ENCODE peak calls at places on chromosome 1, in eight cellular contexts. One of them, this sample, is unnamed.

GRCh38 chr1:217780993-217781392 is 149.8 kb downstream of the SPATA17 start:
- DNase-seq in T1000: no peak
- DNase-seq in NCI-H345: no peak
- DNase-seq in cardiac muscle cell: no peak
- DNase-seq in HT1080: no peak
- DNase-seq in NCI-H2029: no peak
- DNase-seq in body of pancreas: no peak
- DNase-seq in GM12891: no peak
- DNase-seq in this sample: no peak

GRCh38 chr1:214840366-214840765 is 237.4 kb downstream of the CENPF start:
- DNase-seq in NCI-H2029: no peak
- DNase-seq in body of pancreas: no peak
- DNase-seq in HT1080: no peak
- DNase-seq in T1000: no peak
- DNase-seq in GM12891: no peak
- DNase-seq in NCI-H345: no peak
- DNase-seq in cardiac muscle cell: no peak
- DNase-seq in this sample: no peak

GRCh38 chr1:219660666-219661463 is 48.0 kb upstream of the ZC3H11B start:
- DNase-seq in body of pancreas: peak; percentile 89
- DNase-seq in T1000: peak; percentile 56
- DNase-seq in cardiac muscle cell: peak; percentile 93
- DNase-seq in GM12891: no peak
- DNase-seq in NCI-H345: no peak
- DNase-seq in NCI-H2029: peak; percentile 54
- DNase-seq in HT1080: no peak
- DNase-seq in this sample: peak; percentile 58

GRCh38 chr1:232880354-232880753 is 70.1 kb upstream of the NTPCR start:
- DNase-seq in GM12891: no peak
- DNase-seq in cardiac muscle cell: peak; percentile 69
- DNase-seq in NCI-H345: no peak
- DNase-seq in body of pancreas: peak; percentile 42
- DNase-seq in NCI-H2029: no peak
- DNase-seq in T1000: no peak
- DNase-seq in HT1080: peak; percentile 31
- DNase-seq in this sample: peak; percentile 87

GRCh38 chr1:1310476-1311053 is 2.2 kb downstream of the PUSL1 start:
- DNase-seq in NCI-H2029: no peak
- DNase-seq in NCI-H345: no peak
- DNase-seq in GM12891: no peak
- DNase-seq in T1000: no peak
- DNase-seq in body of pancreas: no peak
- DNase-seq in HT1080: no peak
- DNase-seq in cardiac muscle cell: no peak
- DNase-seq in this sample: no peak

GRCh38 chr1:60569189-60569588 is 495.6 kb upstream of the C1orf87 start:
- DNase-seq in GM12891: no peak
- DNase-seq in NCI-H345: no peak
- DNase-seq in HT1080: no peak
- DNase-seq in body of pancreas: no peak
- DNase-seq in cardiac muscle cell: no peak
- DNase-seq in T1000: no peak
- DNase-seq in NCI-H2029: peak; percentile 16
- DNase-seq in this sample: no peak

GRCh38 chr1:20615946-20616345 is 17.3 kb upstream of the PINK1 start:
- DNase-seq in cardiac muscle cell: no peak
- DNase-seq in NCI-H2029: no peak
- DNase-seq in GM12891: no peak
- DNase-seq in body of pancreas: no peak
- DNase-seq in NCI-H345: no peak
- DNase-seq in HT1080: no peak
- DNase-seq in T1000: no peak
- DNase-seq in this sample: no peak

GRCh38 chr1:204495078-204495753 is 611 bp upstream of the PIK3C2B start:
- DNase-seq in T1000: no peak
- DNase-seq in cardiac muscle cell: no peak
- DNase-seq in NCI-H2029: no peak
- DNase-seq in NCI-H345: no peak
- DNase-seq in GM12891: no peak
- DNase-seq in HT1080: no peak
- DNase-seq in body of pancreas: no peak
- DNase-seq in this sample: no peak

GRCh38 chr1:88060112-88060673 is 623.9 kb upstream of the PKN2 start:
- DNase-seq in body of pancreas: no peak
- DNase-seq in cardiac muscle cell: no peak
- DNase-seq in T1000: no peak
- DNase-seq in HT1080: no peak
- DNase-seq in NCI-H2029: no peak
- DNase-seq in NCI-H345: no peak
- DNase-seq in GM12891: no peak
- DNase-seq in this sample: no peak

GRCh38 chr1:188128761-188129160 is 1300.0 kb downstream of the PLA2G4A start:
- DNase-seq in NCI-H2029: no peak
- DNase-seq in T1000: no peak
- DNase-seq in GM12891: no peak
- DNase-seq in HT1080: peak; percentile 3
- DNase-seq in cardiac muscle cell: no peak
- DNase-seq in NCI-H345: no peak
- DNase-seq in body of pancreas: no peak
- DNase-seq in this sample: no peak

GRCh38 chr1:235090406-235091069 is 38.1 kb downstream of the TOMM20 start:
- DNase-seq in body of pancreas: peak; percentile 61
- DNase-seq in NCI-H345: no peak
- DNase-seq in GM12891: no peak
- DNase-seq in NCI-H2029: no peak
- DNase-seq in cardiac muscle cell: peak; percentile 55
- DNase-seq in HT1080: no peak
- DNase-seq in T1000: no peak
- DNase-seq in this sample: no peak

GRCh38 chr1:156279837-156280236 is 2.8 kb downstream of the SMG5 start:
- DNase-seq in body of pancreas: no peak
- DNase-seq in GM12891: no peak
- DNase-seq in NCI-H2029: no peak
- DNase-seq in T1000: no peak
- DNase-seq in HT1080: no peak
- DNase-seq in NCI-H345: no peak
- DNase-seq in cardiac muscle cell: no peak
- DNase-seq in this sample: no peak

GRCh38 chr1:29713857-29714256 is 477.5 kb downstream of the PTPRU start:
- DNase-seq in HT1080: no peak
- DNase-seq in NCI-H2029: no peak
- DNase-seq in T1000: no peak
- DNase-seq in NCI-H345: no peak
- DNase-seq in body of pancreas: no peak
- DNase-seq in GM12891: no peak
- DNase-seq in cardiac muscle cell: no peak
- DNase-seq in this sample: no peak

GRCh38 chr1:112790920-112791722 is 76.0 kb upstream of the PPM1J start:
- DNase-seq in body of pancreas: no peak
- DNase-seq in T1000: no peak
- DNase-seq in NCI-H2029: no peak
- DNase-seq in GM12891: no peak
- DNase-seq in cardiac muscle cell: no peak
- DNase-seq in HT1080: no peak
- DNase-seq in NCI-H345: no peak
- DNase-seq in this sample: no peak

GRCh38 chr1:56799605-56800398 is 19.4 kb downstream of the FYB2 start:
- DNase-seq in body of pancreas: no peak
- DNase-seq in T1000: no peak
- DNase-seq in cardiac muscle cell: no peak
- DNase-seq in HT1080: peak; percentile 75
- DNase-seq in NCI-H2029: no peak
- DNase-seq in NCI-H345: no peak
- DNase-seq in GM12891: no peak
- DNase-seq in this sample: no peak

GRCh38 chr1:7228252-7228961 is 443.2 kb downstream of the CAMTA1 start:
- DNase-seq in HT1080: no peak
- DNase-seq in NCI-H345: no peak
- DNase-seq in body of pancreas: no peak
- DNase-seq in cardiac muscle cell: no peak
- DNase-seq in NCI-H2029: peak; percentile 23
- DNase-seq in T1000: no peak
- DNase-seq in GM12891: no peak
- DNase-seq in this sample: no peak

GRCh38 chr1:111605553-111605952 is 14.0 kb upstream of the RAP1A start:
- DNase-seq in HT1080: no peak
- DNase-seq in T1000: no peak
- DNase-seq in cardiac muscle cell: no peak
- DNase-seq in NCI-H345: no peak
- DNase-seq in GM12891: no peak
- DNase-seq in body of pancreas: no peak
- DNase-seq in NCI-H2029: no peak
- DNase-seq in this sample: no peak

GRCh38 chr1:223331929-223332328 is 32.0 kb downstream of the SUSD4 start:
- DNase-seq in HT1080: peak; percentile 18
- DNase-seq in cardiac muscle cell: no peak
- DNase-seq in GM12891: no peak
- DNase-seq in T1000: no peak
- DNase-seq in body of pancreas: no peak
- DNase-seq in NCI-H345: no peak
- DNase-seq in NCI-H2029: no peak
- DNase-seq in this sample: no peak

GRCh38 chr1:235911876-235912275 is 45.2 kb upstream of the LYST start:
- DNase-seq in GM12891: no peak
- DNase-seq in HT1080: no peak
- DNase-seq in body of pancreas: no peak
- DNase-seq in NCI-H345: no peak
- DNase-seq in T1000: no peak
- DNase-seq in NCI-H2029: no peak
- DNase-seq in cardiac muscle cell: no peak
- DNase-seq in this sample: no peak

GRCh38 chr1:79262745-79263258 is 256.3 kb upstream of the ADGRL4 start:
- DNase-seq in NCI-H345: no peak
- DNase-seq in GM12891: no peak
- DNase-seq in HT1080: no peak
- DNase-seq in cardiac muscle cell: no peak
- DNase-seq in T1000: no peak
- DNase-seq in body of pancreas: no peak
- DNase-seq in NCI-H2029: no peak
- DNase-seq in this sample: peak; percentile 11

GRCh38 chr1:79198841-79199240 is 192.3 kb upstream of the ADGRL4 start:
- DNase-seq in GM12891: no peak
- DNase-seq in cardiac muscle cell: no peak
- DNase-seq in body of pancreas: no peak
- DNase-seq in T1000: no peak
- DNase-seq in HT1080: peak; percentile 29
- DNase-seq in NCI-H345: no peak
- DNase-seq in NCI-H2029: no peak
- DNase-seq in this sample: no peak

GRCh38 chr1:233157245-233157644 is 138.3 kb downstream of the PCNX2 start:
- DNase-seq in NCI-H345: no peak
- DNase-seq in HT1080: no peak
- DNase-seq in NCI-H2029: no peak
- DNase-seq in T1000: no peak
- DNase-seq in GM12891: no peak
- DNase-seq in cardiac muscle cell: no peak
- DNase-seq in body of pancreas: no peak
- DNase-seq in this sample: no peak

GRCh38 chr1:94858276-94858675 is 38.1 kb downstream of the SLC44A3 start:
- DNase-seq in GM12891: no peak
- DNase-seq in NCI-H2029: peak; percentile 26
- DNase-seq in cardiac muscle cell: no peak
- DNase-seq in NCI-H345: no peak
- DNase-seq in HT1080: no peak
- DNase-seq in T1000: no peak
- DNase-seq in body of pancreas: no peak
- DNase-seq in this sample: no peak

GRCh38 chr1:1872329-1872994 is 18.4 kb downstream of the GNB1 start:
- DNase-seq in body of pancreas: no peak
- DNase-seq in NCI-H345: no peak
- DNase-seq in NCI-H2029: no peak
- DNase-seq in HT1080: no peak
- DNase-seq in T1000: no peak
- DNase-seq in GM12891: no peak
- DNase-seq in cardiac muscle cell: no peak
- DNase-seq in this sample: no peak

GRCh38 chr1:153058826-153059784 is 1.8 kb upstream of the SPRR2A start:
- DNase-seq in body of pancreas: no peak
- DNase-seq in NCI-H345: no peak
- DNase-seq in GM12891: no peak
- DNase-seq in cardiac muscle cell: peak; percentile 2
- DNase-seq in T1000: no peak
- DNase-seq in HT1080: no peak
- DNase-seq in NCI-H2029: no peak
- DNase-seq in this sample: no peak

GRCh38 chr1:40143891-40144575 is 17.2 kb upstream of the RLF start:
- DNase-seq in GM12891: no peak
- DNase-seq in NCI-H345: peak; percentile 73
- DNase-seq in body of pancreas: peak; percentile 67
- DNase-seq in T1000: peak; percentile 11
- DNase-seq in cardiac muscle cell: peak; percentile 89
- DNase-seq in HT1080: peak; percentile 52
- DNase-seq in NCI-H2029: peak; percentile 99
- DNase-seq in this sample: peak; percentile 52

GRCh38 chr1:210400043-210400840 is 71.5 kb downstream of the HHAT start:
- DNase-seq in NCI-H2029: peak; percentile 36
- DNase-seq in NCI-H345: peak; percentile 50
- DNase-seq in cardiac muscle cell: peak; percentile 71
- DNase-seq in HT1080: peak; percentile 74
- DNase-seq in T1000: peak; percentile 58
- DNase-seq in GM12891: peak; percentile 15
- DNase-seq in body of pancreas: peak; percentile 56
- DNase-seq in this sample: peak; percentile 70

GRCh38 chr1:241637604-241638003 is 2.6 kb downstream of the CHML start:
- DNase-seq in HT1080: no peak
- DNase-seq in NCI-H2029: no peak
- DNase-seq in cardiac muscle cell: no peak
- DNase-seq in body of pancreas: no peak
- DNase-seq in T1000: no peak
- DNase-seq in NCI-H345: no peak
- DNase-seq in GM12891: no peak
- DNase-seq in this sample: no peak

GRCh38 chr1:232795497-232796068 is 9.6 kb upstream of the MAP10 start:
- DNase-seq in HT1080: no peak
- DNase-seq in GM12891: no peak
- DNase-seq in body of pancreas: no peak
- DNase-seq in NCI-H2029: no peak
- DNase-seq in T1000: no peak
- DNase-seq in cardiac muscle cell: peak; percentile 41
- DNase-seq in NCI-H345: no peak
- DNase-seq in this sample: no peak

GRCh38 chr1:97906567-97907228 is 14.1 kb downstream of the DPYD start:
- DNase-seq in HT1080: peak; percentile 87
- DNase-seq in NCI-H2029: no peak
- DNase-seq in T1000: peak; percentile 1
- DNase-seq in cardiac muscle cell: no peak
- DNase-seq in NCI-H345: no peak
- DNase-seq in body of pancreas: no peak
- DNase-seq in GM12891: no peak
- DNase-seq in this sample: peak; percentile 20

GRCh38 chr1:64940026-64940425 is 26.3 kb downstream of the JAK1 start:
- DNase-seq in T1000: no peak
- DNase-seq in HT1080: no peak
- DNase-seq in body of pancreas: no peak
- DNase-seq in NCI-H2029: no peak
- DNase-seq in GM12891: no peak
- DNase-seq in NCI-H345: peak; percentile 32
- DNase-seq in cardiac muscle cell: no peak
- DNase-seq in this sample: no peak

GRCh38 chr1:207050768-207051614 is at the start of gene YOD1:
- DNase-seq in NCI-H345: peak; percentile 95
- DNase-seq in cardiac muscle cell: peak; percentile 95
- DNase-seq in NCI-H2029: peak; percentile 84
- DNase-seq in GM12891: peak; percentile 62
- DNase-seq in T1000: peak; percentile 61
- DNase-seq in body of pancreas: peak; percentile 95
- DNase-seq in HT1080: peak; percentile 87
- DNase-seq in this sample: peak; percentile 75

GRCh38 chr1:109771712-109772657 is 8.3 kb upstream of the EPS8L3 start:
- DNase-seq in HT1080: no peak
- DNase-seq in body of pancreas: peak; percentile 6
- DNase-seq in T1000: no peak
- DNase-seq in NCI-H345: no peak
- DNase-seq in cardiac muscle cell: no peak
- DNase-seq in NCI-H2029: no peak
- DNase-seq in GM12891: no peak
- DNase-seq in this sample: no peak

GRCh38 chr1:36889846-36890245 is 144.5 kb downstream of the GRIK3 start:
- DNase-seq in GM12891: no peak
- DNase-seq in T1000: no peak
- DNase-seq in NCI-H2029: no peak
- DNase-seq in HT1080: no peak
- DNase-seq in cardiac muscle cell: no peak
- DNase-seq in body of pancreas: no peak
- DNase-seq in NCI-H345: no peak
- DNase-seq in this sample: no peak